ENCODE peak calls at places on chromosomes 7 and 10, in five cellular contexts. A, J, K, R and X are unnamed samples.

GRCh38 chr10:13528875-13529713 is at the start of gene BEND7:
- DNase-seq in A (peak; percentile 60), J (peak; percentile 23), K (peak; percentile 53), R (peak; percentile 43), X (no peak)

GRCh38 chr10:102121739-102122372 is 1.7 kb upstream of the LDB1 start:
- DNase-seq in A (no peak), J (no peak), K (no peak), R (no peak), X (no peak)

GRCh38 chr10:124966008-124966407 is 24.1 kb downstream of the ZRANB1 start:
- DNase-seq in A (no peak), J (no peak), K (no peak), R (no peak), X (no peak)

GRCh38 chr10:28678687-28679457 is 1.6 kb downstream of the BAMBI start:
- DNase-seq in A (no peak), J (peak; percentile 21), K (no peak), R (no peak), X (no peak)

GRCh38 chr7:101093907-101094306 is 8.6 kb downstream of the TRIM56 start:
- DNase-seq in A (no peak), J (no peak), K (no peak), R (no peak), X (no peak)

GRCh38 chr7:50869108-50869716 is 86.5 kb upstream of the GRB10 start:
- DNase-seq in A (no peak), J (no peak), K (no peak), R (no peak), X (no peak)

GRCh38 chr7:31690892-31691291 is 3.9 kb downstream of the PPP1R17 start:
- DNase-seq in A (no peak), J (no peak), K (no peak), R (no peak), X (no peak)

GRCh38 chr10:21721000-21721670 is 187.1 kb downstream of the MLLT10 start:
- DNase-seq in A (no peak), J (no peak), K (no peak), R (no peak), X (no peak)

GRCh38 chr10:93437000-93437945 is 44.9 kb downstream of the MYOF start:
- DNase-seq in A (peak; percentile 67), J (no peak), K (peak; percentile 69), R (no peak), X (peak; percentile 92)

GRCh38 chr10:124213471-124213870 is 120.1 kb upstream of the CHST15 start:
- DNase-seq in A (no peak), J (no peak), K (no peak), R (no peak), X (peak; percentile 40)

GRCh38 chr10:52883996-52884871 is 111.7 kb upstream of the MBL2 start:
- DNase-seq in A (peak; percentile 47), J (peak; percentile 37), K (no peak), R (peak; percentile 58), X (no peak)

GRCh38 chr7:19620470-19620869 is 88.4 kb downstream of the POLR1F start:
- DNase-seq in A (no peak), J (no peak), K (no peak), R (no peak), X (no peak)

GRCh38 chr10:69421611-69422308 is 5.0 kb upstream of the TACR2 start:
- DNase-seq in A (no peak), J (no peak), K (peak; percentile 86), R (no peak), X (no peak)

GRCh38 chr10:38045129-38045528 is 34.7 kb downstream of the ZNF33A start:
- DNase-seq in A (no peak), J (no peak), K (no peak), R (no peak), X (no peak)

GRCh38 chr10:130994191-130994590 is 317.3 kb downstream of the TCERG1L start:
- DNase-seq in A (no peak), J (no peak), K (no peak), R (no peak), X (no peak)

GRCh38 chr7:50450691-50451051 is 521 bp upstream of the FIGNL1 start:
- DNase-seq in A (no peak), J (no peak), K (peak; percentile 23), R (no peak), X (no peak)

GRCh38 chr10:71265618-71266146 is 53.3 kb downstream of the UNC5B start:
- DNase-seq in A (no peak), J (no peak), K (no peak), R (no peak), X (no peak)

GRCh38 chr10:131896403-131896802 is 4.4 kb upstream of the PPP2R2D start:
- DNase-seq in A (no peak), J (no peak), K (no peak), R (no peak), X (no peak)

GRCh38 chr7:116616555-116617059 is 55.4 kb upstream of the MET start:
- DNase-seq in A (no peak), J (no peak), K (no peak), R (no peak), X (no peak)

GRCh38 chr7:105857009-105857952 is 19.1 kb downstream of the ATXN7L1 start:
- DNase-seq in A (no peak), J (peak; percentile 4), K (no peak), R (no peak), X (peak; percentile 65)

GRCh38 chr10:55628260-55628701 is 732.8 kb downstream of the ZWINT start:
- DNase-seq in A (peak; percentile 38), J (peak; percentile 16), K (no peak), R (peak; percentile 34), X (no peak)

GRCh38 chr10:725786-726185 is 36.3 kb upstream of the DIP2C start:
- DNase-seq in A (no peak), J (no peak), K (no peak), R (no peak), X (no peak)

GRCh38 chr10:22640351-22640750 is 74.0 kb downstream of the PIP4K2A start:
- DNase-seq in A (no peak), J (no peak), K (no peak), R (no peak), X (no peak)

GRCh38 chr10:61733358-61733940 is 70.7 kb downstream of the CABCOCO1 start:
- DNase-seq in A (no peak), J (no peak), K (no peak), R (peak; percentile 27), X (no peak)
- TF ChIP-seq CTCF in A (peak; percentile 34), J (peak; percentile 44), K (peak; percentile 62), R (peak; percentile 75), X (peak; percentile 85)

DNA sequence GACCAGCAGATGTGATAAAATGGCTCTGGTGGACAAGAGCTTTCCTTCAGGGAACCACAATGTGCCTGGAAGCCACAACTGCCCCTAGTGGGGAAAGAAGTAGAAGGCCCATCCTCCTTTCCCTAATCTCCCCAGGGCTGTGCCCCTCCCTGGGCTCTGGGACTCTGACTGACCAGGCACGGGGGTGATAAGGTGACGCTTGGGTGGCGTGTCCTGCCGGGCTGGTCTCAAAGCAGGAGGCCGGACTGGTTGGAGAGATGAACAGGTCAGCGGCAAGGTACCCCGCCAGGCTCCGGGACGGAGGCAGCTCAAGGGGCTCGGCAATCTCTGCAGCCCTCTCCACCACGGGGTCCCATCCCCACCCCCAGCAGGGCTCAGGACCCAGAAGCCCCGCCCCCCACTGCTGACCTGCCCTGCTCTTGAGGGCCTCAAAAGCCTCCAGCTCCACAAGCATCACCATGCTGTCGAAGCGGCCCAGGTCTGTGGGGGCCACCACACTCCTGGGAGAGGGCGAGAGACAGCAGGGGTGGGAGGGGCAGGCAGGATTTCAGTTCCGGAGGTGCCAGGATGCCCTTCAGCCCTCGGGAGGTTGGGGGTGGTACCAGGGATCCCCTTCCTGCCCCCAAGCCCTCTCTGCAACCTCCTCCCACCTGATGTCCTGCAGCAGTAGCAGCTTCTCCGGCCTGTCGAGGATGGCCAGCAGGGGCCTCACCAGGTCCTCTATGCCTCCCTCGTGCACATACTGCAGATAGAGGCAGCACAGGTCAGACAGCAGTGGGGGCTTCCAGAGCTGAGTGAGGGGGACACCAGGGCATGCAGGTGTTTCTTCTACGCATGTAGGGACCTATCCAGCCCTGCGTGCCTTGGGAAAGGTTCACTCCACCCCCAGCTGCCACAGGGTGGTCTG is 12.2 kb downstream of the LZTS2 start:
- DNase-seq in A (peak; percentile 66), J (no peak), K (no peak), R (no peak), X (no peak)
- TF ChIP-seq CTCF in A (peak; percentile 30), J (no peak), K (peak; percentile 31), R (peak; percentile 44), X (peak; percentile 35)

DNA sequence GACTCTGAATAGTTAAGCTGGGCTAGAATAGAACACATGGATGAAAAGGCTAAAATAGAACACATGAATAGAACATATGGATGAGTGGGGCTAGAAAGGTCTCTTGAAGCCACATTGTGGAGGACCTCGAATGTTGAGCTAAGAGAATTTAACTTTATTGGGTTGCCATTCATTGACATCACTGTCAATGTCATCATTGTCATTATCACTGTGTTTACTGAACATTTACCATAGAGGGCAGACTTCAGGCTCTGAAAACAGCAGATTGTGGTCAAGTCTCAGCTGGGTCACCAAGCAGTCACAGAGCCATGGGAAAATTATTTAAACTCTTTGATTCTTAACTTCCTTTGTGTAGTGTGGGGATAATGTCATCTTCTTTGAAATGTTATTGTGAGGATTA is 80.4 kb downstream of the WDFY4 start:
- DNase-seq in A (no peak), J (no peak), K (no peak), R (no peak), X (no peak)
- TF ChIP-seq CTCF in A (no peak), J (no peak), K (no peak), R (no peak), X (no peak)

GRCh38 chr10:29734980-29735627 is 100.3 kb upstream of the SVIL start:
- DNase-seq in A (peak; percentile 61), J (peak; percentile 66), K (peak; percentile 81), R (peak; percentile 45), X (peak; percentile 86)

GRCh38 chr10:29737209-29737565 is 102.4 kb upstream of the SVIL start:
- DNase-seq in A (no peak), J (no peak), K (no peak), R (no peak), X (no peak)

GRCh38 chr10:29736325-29737208 is 101.8 kb upstream of the SVIL start:
- DNase-seq in A (peak; percentile 67), J (peak; percentile 73), K (peak; percentile 63), R (peak; percentile 51), X (peak; percentile 86)

GRCh38 chr10:29734640-29734979 is 99.8 kb upstream of the SVIL start:
- DNase-seq in A (no peak), J (peak; percentile 36), K (no peak), R (no peak), X (no peak)

DNA sequence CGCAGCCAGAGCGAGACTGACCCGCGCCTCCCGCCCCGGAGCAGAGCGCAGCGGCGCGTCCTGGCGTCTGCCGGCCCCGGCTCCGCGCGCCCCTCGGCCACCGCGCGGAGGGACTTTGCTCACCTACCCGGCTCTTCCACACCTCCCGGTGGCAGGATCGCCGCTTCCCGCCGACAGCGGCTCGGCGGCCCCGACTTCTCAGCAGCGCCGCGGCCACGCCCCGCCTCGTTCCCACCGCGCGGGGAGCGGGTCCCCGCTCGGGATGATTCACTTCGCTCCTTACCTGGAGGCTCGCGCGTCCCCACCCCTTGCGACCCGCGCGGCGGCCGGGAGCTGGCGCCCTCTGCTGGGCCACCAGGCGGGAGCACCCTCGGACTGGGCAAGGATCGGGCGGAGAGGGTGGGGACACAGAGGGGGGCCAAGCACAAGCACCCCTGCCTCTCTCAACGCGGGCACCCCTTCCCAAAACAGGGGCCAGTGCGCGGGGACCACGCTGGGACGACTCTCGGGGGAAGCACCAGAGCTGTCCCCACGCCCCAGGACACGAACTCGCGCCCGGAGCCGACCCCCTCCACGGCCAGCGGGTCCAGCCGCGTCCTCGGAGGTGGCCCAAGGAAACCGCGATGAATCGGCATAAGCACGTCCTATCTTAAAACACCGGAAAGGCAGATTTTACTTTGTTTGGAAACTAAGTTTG is 101.0 kb upstream of the SVIL start:
- DNase-seq in A (peak; percentile 86), J (peak; percentile 92), K (peak; percentile 85), R (peak; percentile 83), X (peak; percentile 94)
- TF ChIP-seq CTCF in A (peak; percentile 90), J (peak; percentile 80), K (peak; percentile 96), R (peak; percentile 97), X (peak; percentile 98)